ENCODE peak calls at places on chromosomes 13 and 19, in four cellular contexts. J, L, O and F are unnamed samples.

GRCh38 chr13:106152047-106152446 is 383.4 kb downstream of the EFNB2 start:
- DNase-seq in J (no peak), L (no peak), O (no peak), F (no peak)

GRCh38 chr19:4586691-4587090 is 27.2 kb upstream of the SEMA6B start:
- DNase-seq in J (no peak), L (no peak), O (no peak), F (no peak)

GRCh38 chr19:11587973-11588631 is 9.2 kb upstream of the ZNF627 start:
- DNase-seq in J (no peak), L (no peak), O (no peak), F (no peak)

GRCh38 chr19:56841194-56841546 is 644 bp upstream of the PEG3 start:
- DNase-seq in J (no peak), L (no peak), O (no peak), F (no peak)

GRCh38 chr13:51346397-51346796 is 6.9 kb downstream of the SERPINE3 start:
- DNase-seq in J (no peak), L (no peak), O (no peak), F (no peak)

GRCh38 chr13:113474179-113474578 is 16.3 kb downstream of the DCUN1D2 start:
- DNase-seq in J (no peak), L (no peak), O (no peak), F (no peak)

GRCh38 chr19:53158119-53158656 is 665 bp downstream of the ZNF347 start:
- DNase-seq in J (peak; percentile 39), L (peak; percentile 59), O (peak; percentile 57), F (peak; percentile 13)

GRCh38 chr13:45807520-45808099 is 43.9 kb downstream of the SIAH3 start:
- DNase-seq in J (peak; percentile 55), L (peak; percentile 56), O (no peak), F (peak; percentile 24)

GRCh38 chr19:12527034-12527836 is 24.0 kb downstream of the ZNF564 start:
- DNase-seq in J (no peak), L (peak; percentile 17), O (no peak), F (peak; percentile 45)

GRCh38 chr19:19997656-19998268 is 41.5 kb downstream of the ZNF682 start:
- DNase-seq in J (peak; percentile 74), L (no peak), O (peak; percentile 50), F (no peak)

GRCh38 chr19:6465006-6465405 is 935 bp downstream of the CRB3 start:
- DNase-seq in J (no peak), L (peak; percentile 33), O (no peak), F (no peak)
- H2AFZ ChIP-seq in J (no peak overlapping the region), L (no peak overlapping the region), O (no peak overlapping the region), F (no peak overlapping the region)

GRCh38 chr19:33865306-33865705 is 68.6 kb downstream of the KCTD15 start:
- DNase-seq in J (no peak), L (no peak), O (no peak), F (no peak)

GRCh38 chr19:33868076-33868735 is 71.5 kb downstream of the KCTD15 start:
- DNase-seq in J (no peak), L (no peak), O (no peak), F (no peak)

GRCh38 chr19:33868821-33869412 is 72.2 kb downstream of the KCTD15 start:
- DNase-seq in J (peak; percentile 66), L (peak; percentile 44), O (no peak), F (no peak)

GRCh38 chr19:33864311-33864850 is 67.7 kb downstream of the KCTD15 start:
- DNase-seq in J (no peak), L (no peak), O (no peak), F (no peak)

DNA sequence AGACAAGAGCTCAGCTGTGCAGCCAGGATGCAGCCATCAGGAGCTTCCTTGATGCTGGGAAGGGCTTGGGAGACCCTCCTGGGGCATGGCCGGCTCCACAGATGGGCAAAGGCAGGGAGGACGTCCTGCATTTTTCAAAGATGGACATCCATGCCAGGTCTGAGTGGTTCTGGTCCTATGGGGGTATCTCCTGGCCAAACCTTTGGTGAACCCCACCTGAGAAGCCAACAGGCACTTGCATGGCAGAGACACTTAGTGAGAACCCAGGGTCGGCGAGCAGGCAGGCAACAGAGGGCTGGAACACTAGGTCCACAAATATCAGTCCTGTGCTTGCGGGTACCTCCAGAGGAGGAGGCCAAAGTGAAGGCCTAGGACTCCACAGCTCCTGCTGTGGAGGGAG is 70.0 kb downstream of the KCTD15 start:
- DNase-seq in J (no peak), L (no peak), O (no peak), F (no peak)
- H3K79me2 ChIP-seq in J (no peaks in the 10 kb centered on the region), L (no peaks in the 10 kb centered on the region), O (no peaks in the 10 kb centered on the region), F (no peaks in the 10 kb centered on the region)

DNA sequence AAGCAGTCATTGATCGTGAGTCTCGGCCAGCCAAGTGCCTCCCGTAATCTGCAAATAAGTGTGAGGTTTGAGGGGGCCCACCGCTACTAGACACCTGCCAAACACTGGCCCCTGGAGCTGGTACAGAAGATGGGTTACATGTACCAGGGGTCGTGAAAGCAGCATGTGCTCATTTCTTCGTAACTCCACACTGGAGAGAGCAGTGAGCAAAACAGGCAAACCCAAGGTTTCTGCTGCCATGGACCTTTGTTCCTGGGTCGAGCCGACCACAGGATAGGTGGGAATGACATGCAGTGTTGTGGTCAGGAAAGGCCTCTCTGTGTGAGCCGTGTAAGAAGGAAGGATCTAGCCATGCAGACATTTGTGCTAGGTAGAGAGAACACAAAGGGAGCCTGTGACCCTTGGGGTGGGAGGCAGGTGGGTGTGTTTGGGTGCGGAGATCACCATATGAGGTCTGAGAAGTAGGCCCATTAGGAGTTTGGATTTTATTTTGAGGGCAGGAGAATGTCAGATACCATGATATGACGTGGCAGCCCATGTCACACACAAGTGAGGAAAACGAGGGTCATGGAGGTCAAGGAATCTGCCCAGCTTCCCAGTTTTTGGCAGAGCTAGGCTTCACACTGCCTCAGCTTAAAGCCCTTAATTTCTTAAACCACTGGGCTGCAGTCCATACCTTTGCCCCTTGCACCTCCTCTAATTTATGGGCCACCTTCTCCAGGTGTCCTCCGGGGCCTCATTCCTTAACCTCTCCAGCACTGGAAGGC is 915 bp downstream of the GTF3A start:
- DNase-seq in J (no peak), L (no peak), O (peak; percentile 47), F (peak; percentile 6)
- H2AFZ ChIP-seq in J (no peak overlapping the region), L (peak overlapping the region; percentile 94), O (peak overlapping the region; percentile 76), F (peak overlapping the region; percentile 97)

GRCh38 chr13:73993661-73994060 is 140.5 kb downstream of the KLF12 start:
- DNase-seq in J (no peak), L (no peak), O (no peak), F (no peak)
- H3K79me2 ChIP-seq in J (no peaks in the 10 kb centered on the region), L (peaks cover 20% of the 10 kb centered on the region), O (peaks cover 80% of the 10 kb centered on the region), F (peaks cover 34% of the 10 kb centered on the region)

GRCh38 chr13:76928456-76928855 is 19.9 kb upstream of the ACOD1 start:
- DNase-seq in J (no peak), L (peak; percentile 25), O (no peak), F (no peak)
- H2AFZ ChIP-seq in J (no peak overlapping the region), L (no peak overlapping the region), O (no peak overlapping the region), F (no peak overlapping the region)

GRCh38 chr19:41218615-41219507 is at the start of gene AXL:
- DNase-seq in J (peak; percentile 91), L (peak; percentile 89), O (no peak), F (peak; percentile 83)

GRCh38 chr19:41223431-41224234 is 4.6 kb downstream of the AXL start:
- DNase-seq in J (peak; percentile 85), L (peak; percentile 71), O (no peak), F (peak; percentile 93)

GRCh38 chr19:41219924-41220567 is 1.0 kb downstream of the AXL start:
- DNase-seq in J (no peak), L (peak; percentile 49), O (no peak), F (peak; percentile 43)

GRCh38 chr19:41222240-41222639 is 3.2 kb downstream of the AXL start:
- DNase-seq in J (no peak), L (no peak), O (no peak), F (no peak)

GRCh38 chr19:41221514-41222205 is 2.6 kb downstream of the AXL start:
- DNase-seq in J (no peak), L (no peak), O (no peak), F (no peak)
- H3K79me2 ChIP-seq in J (no peaks in the 10 kb centered on the region), L (peaks cover 13% of the 10 kb centered on the region), O (no peaks in the 10 kb centered on the region), F (peaks cover 54% of the 10 kb centered on the region)

GRCh38 chr13:100039740-100040139 is 49.2 kb upstream of the PCCA start:
- DNase-seq in J (no peak), L (peak; percentile 14), O (no peak), F (peak; percentile 2)
- H2AFZ ChIP-seq in J (no peak overlapping the region), L (peak overlapping the region; percentile 1), O (no peak overlapping the region), F (no peak overlapping the region)

GRCh38 chr13:21040120-21040834 is 21.1 kb downstream of the LATS2 start:
- DNase-seq in J (no peak), L (no peak), O (no peak), F (no peak)
- H3K79me2 ChIP-seq in J (peaks cover 31% of the 10 kb centered on the region), L (peaks cover 84% of the 10 kb centered on the region), O (no peaks in the 10 kb centered on the region), F (peaks cover 98% of the 10 kb centered on the region)